ENCODE peak calls at places on chromosomes 3 and 15, in ten cellular contexts. One of them, this sample, is unnamed. For H3K27me3, the result is how much of the 10 kb centered on the place peaks cover.

GRCh38 chr3:106117490-106117858 is 248.7 kb upstream of the CBLB start:
- DNase-seq in cardiac muscle cell: no peak
- DNase-seq in lower lobe of right lung: no peak
- DNase-seq in RWPE2: no peak
- DNase-seq in HL-60: no peak
- DNase-seq in tibial artery: no peak
- DNase-seq in body of pancreas: no peak
- DNase-seq in IMR-90: no peak
- DNase-seq in upper lobe of left lung: no peak
- DNase-seq in CD8-positive, alpha-beta T cell: no peak
- DNase-seq in this sample: no peak

GRCh38 chr3:140177943-140178342 is 243.0 kb downstream of the CLSTN2 start:
- DNase-seq in body of pancreas: no peak
- DNase-seq in tibial artery: no peak
- DNase-seq in upper lobe of left lung: no peak
- DNase-seq in RWPE2: no peak
- DNase-seq in IMR-90: no peak
- DNase-seq in cardiac muscle cell: no peak
- DNase-seq in lower lobe of right lung: no peak
- DNase-seq in CD8-positive, alpha-beta T cell: no peak
- DNase-seq in HL-60: no peak
- DNase-seq in this sample: no peak

GRCh38 chr3:19757773-19758172 is 176.2 kb downstream of the EFHB start:
- DNase-seq in upper lobe of left lung: no peak
- DNase-seq in CD8-positive, alpha-beta T cell: no peak
- DNase-seq in RWPE2: no peak
- DNase-seq in body of pancreas: no peak
- DNase-seq in HL-60: no peak
- DNase-seq in IMR-90: no peak
- DNase-seq in lower lobe of right lung: no peak
- DNase-seq in tibial artery: no peak
- DNase-seq in cardiac muscle cell: no peak
- DNase-seq in this sample: no peak

GRCh38 chr3:159922861-159923312 is 65.7 kb upstream of the IL12A start:
- DNase-seq in HL-60: no peak
- DNase-seq in RWPE2: no peak
- DNase-seq in IMR-90: no peak
- DNase-seq in lower lobe of right lung: no peak
- DNase-seq in CD8-positive, alpha-beta T cell: no peak
- DNase-seq in upper lobe of left lung: no peak
- DNase-seq in cardiac muscle cell: no peak
- DNase-seq in body of pancreas: no peak
- DNase-seq in tibial artery: no peak
- DNase-seq in this sample: no peak

GRCh38 chr3:192481638-192482037 is 245.7 kb downstream of the FGF12 start:
- DNase-seq in tibial artery: no peak
- DNase-seq in CD8-positive, alpha-beta T cell: no peak
- DNase-seq in upper lobe of left lung: no peak
- DNase-seq in RWPE2: no peak
- DNase-seq in HL-60: no peak
- DNase-seq in lower lobe of right lung: no peak
- DNase-seq in IMR-90: peak
- DNase-seq in cardiac muscle cell: peak
- DNase-seq in body of pancreas: no peak
- DNase-seq in this sample: no peak

GRCh38 chr3:5264093-5264610 is 76.6 kb downstream of the EDEM1 start:
- DNase-seq in IMR-90: peak
- DNase-seq in tibial artery: no peak
- DNase-seq in lower lobe of right lung: no peak
- DNase-seq in upper lobe of left lung: no peak
- DNase-seq in cardiac muscle cell: no peak
- DNase-seq in HL-60: no peak
- DNase-seq in body of pancreas: no peak
- DNase-seq in CD8-positive, alpha-beta T cell: no peak
- DNase-seq in RWPE2: no peak
- DNase-seq in this sample: no peak

GRCh38 chr3:155286745-155287144 is 6.7 kb downstream of the STRIT1 start:
- DNase-seq in tibial artery: no peak
- DNase-seq in RWPE2: no peak
- DNase-seq in upper lobe of left lung: no peak
- DNase-seq in lower lobe of right lung: no peak
- DNase-seq in IMR-90: peak
- DNase-seq in HL-60: no peak
- DNase-seq in cardiac muscle cell: no peak
- DNase-seq in body of pancreas: no peak
- DNase-seq in CD8-positive, alpha-beta T cell: no peak
- DNase-seq in this sample: no peak

GRCh38 chr3:133938770-133939495 is 43.3 kb upstream of the RAB6B start:
- DNase-seq in lower lobe of right lung: no peak
- DNase-seq in tibial artery: no peak
- DNase-seq in body of pancreas: no peak
- DNase-seq in RWPE2: no peak
- DNase-seq in upper lobe of left lung: no peak
- DNase-seq in HL-60: no peak
- DNase-seq in cardiac muscle cell: peak
- DNase-seq in CD8-positive, alpha-beta T cell: no peak
- DNase-seq in IMR-90: peak
- DNase-seq in this sample: no peak

GRCh38 chr3:159174715-159175390 is 373.0 kb downstream of the MFSD1 start:
- DNase-seq in IMR-90: no peak
- DNase-seq in RWPE2: no peak
- DNase-seq in cardiac muscle cell: no peak
- DNase-seq in HL-60: no peak
- DNase-seq in lower lobe of right lung: no peak
- DNase-seq in upper lobe of left lung: no peak
- DNase-seq in body of pancreas: no peak
- DNase-seq in tibial artery: no peak
- DNase-seq in CD8-positive, alpha-beta T cell: no peak
- DNase-seq in this sample: no peak

GRCh38 chr15:68570974-68571373 is 7.8 kb upstream of the CORO2B start:
- DNase-seq in IMR-90: no peak
- DNase-seq in upper lobe of left lung: no peak
- DNase-seq in tibial artery: no peak
- DNase-seq in body of pancreas: no peak
- DNase-seq in RWPE2: no peak
- DNase-seq in cardiac muscle cell: no peak
- DNase-seq in HL-60: no peak
- DNase-seq in CD8-positive, alpha-beta T cell: no peak
- DNase-seq in lower lobe of right lung: no peak
- DNase-seq in this sample: no peak

GRCh38 chr15:68572309-68572708 is 6.5 kb upstream of the CORO2B start:
- DNase-seq in body of pancreas: no peak
- DNase-seq in cardiac muscle cell: no peak
- DNase-seq in HL-60: no peak
- DNase-seq in CD8-positive, alpha-beta T cell: no peak
- DNase-seq in upper lobe of left lung: no peak
- DNase-seq in RWPE2: no peak
- DNase-seq in tibial artery: no peak
- DNase-seq in lower lobe of right lung: no peak
- DNase-seq in IMR-90: no peak
- DNase-seq in this sample: no peak

GRCh38 chr15:68574051-68574450 is 4.7 kb upstream of the CORO2B start:
- DNase-seq in CD8-positive, alpha-beta T cell: no peak
- DNase-seq in lower lobe of right lung: no peak
- DNase-seq in cardiac muscle cell: no peak
- DNase-seq in RWPE2: no peak
- DNase-seq in upper lobe of left lung: peak
- DNase-seq in body of pancreas: no peak
- DNase-seq in IMR-90: no peak
- DNase-seq in HL-60: no peak
- DNase-seq in tibial artery: no peak
- DNase-seq in this sample: no peak

GRCh38 chr15:68574629-68575028 is 4.2 kb upstream of the CORO2B start:
- DNase-seq in HL-60: no peak
- DNase-seq in IMR-90: no peak
- DNase-seq in upper lobe of left lung: no peak
- DNase-seq in body of pancreas: no peak
- DNase-seq in RWPE2: no peak
- DNase-seq in cardiac muscle cell: no peak
- DNase-seq in tibial artery: no peak
- DNase-seq in lower lobe of right lung: no peak
- DNase-seq in CD8-positive, alpha-beta T cell: no peak
- DNase-seq in this sample: no peak

DNA sequence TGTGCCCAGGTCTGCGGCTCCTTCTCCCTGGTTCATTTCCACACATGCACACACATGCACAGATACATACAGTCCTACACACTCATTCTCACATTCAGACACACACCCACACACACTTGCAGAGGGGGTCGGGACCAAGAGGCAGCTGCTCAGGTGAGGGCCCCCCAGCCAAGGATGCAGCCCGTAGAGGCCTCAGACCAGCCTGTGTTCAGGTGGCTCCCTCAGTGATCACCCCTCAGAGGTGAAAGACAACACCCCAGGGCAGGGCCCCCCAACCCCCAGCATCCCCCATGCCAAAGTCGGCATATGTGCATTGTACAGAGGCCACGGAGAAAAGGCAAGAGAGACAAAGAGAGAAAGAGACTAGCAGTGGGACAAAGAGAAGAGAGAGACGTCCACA is 5.9 kb upstream of the CORO2B start:
- DNase-seq in tibial artery: no peak
- DNase-seq in lower lobe of right lung: no peak
- DNase-seq in body of pancreas: no peak
- DNase-seq in upper lobe of left lung: peak
- DNase-seq in RWPE2: no peak
- DNase-seq in HL-60: no peak
- DNase-seq in CD8-positive, alpha-beta T cell: no peak
- DNase-seq in cardiac muscle cell: no peak
- DNase-seq in IMR-90: no peak
- DNase-seq in this sample: no peak
- H3K27me3 ChIP-seq in tibial artery: under half
- H3K27me3 ChIP-seq in lower lobe of right lung: under half
- H3K27me3 ChIP-seq in body of pancreas: under half
- H3K27me3 ChIP-seq in upper lobe of left lung: under half
- H3K27me3 ChIP-seq in RWPE2: under half
- H3K27me3 ChIP-seq in HL-60: under half
- H3K27me3 ChIP-seq in CD8-positive, alpha-beta T cell: under half
- H3K27me3 ChIP-seq in cardiac muscle cell: under half
- H3K27me3 ChIP-seq in IMR-90: under half
- H3K27me3 ChIP-seq in this sample: under half

DNA sequence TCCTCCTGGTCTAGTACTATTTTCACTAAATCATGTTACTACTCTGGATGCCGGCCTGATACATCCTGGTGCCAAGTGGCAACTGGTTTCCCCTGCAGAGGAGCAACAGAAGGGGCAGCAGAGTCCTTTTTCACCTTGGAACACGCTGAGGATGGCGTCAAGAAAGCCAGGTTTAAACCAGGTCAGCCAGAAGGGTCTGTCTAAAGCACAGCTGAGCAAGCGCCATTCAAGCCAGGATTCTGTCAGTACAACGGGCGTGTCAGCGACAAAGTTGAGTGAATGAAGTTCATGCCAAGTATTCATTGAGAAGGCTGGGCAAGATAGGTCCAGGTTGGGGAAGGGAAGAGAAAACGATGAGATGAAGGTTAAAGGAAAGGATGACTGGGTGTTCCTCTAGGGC is 88.2 kb downstream of the FBN1 start:
- DNase-seq in tibial artery: no peak
- DNase-seq in cardiac muscle cell: no peak
- DNase-seq in lower lobe of right lung: no peak
- DNase-seq in body of pancreas: peak
- DNase-seq in RWPE2: no peak
- DNase-seq in CD8-positive, alpha-beta T cell: no peak
- DNase-seq in HL-60: no peak
- DNase-seq in IMR-90: no peak
- DNase-seq in upper lobe of left lung: no peak
- DNase-seq in this sample: no peak
- H3K27ac ChIP-seq in tibial artery: no peak
- H3K27ac ChIP-seq in cardiac muscle cell: no peak
- H3K27ac ChIP-seq in lower lobe of right lung: no peak
- H3K27ac ChIP-seq in body of pancreas: no peak
- H3K27ac ChIP-seq in RWPE2: no peak
- H3K27ac ChIP-seq in CD8-positive, alpha-beta T cell: no peak
- H3K27ac ChIP-seq in HL-60: no peak
- H3K27ac ChIP-seq in IMR-90: no peak
- H3K27ac ChIP-seq in upper lobe of left lung: no peak
- H3K27ac ChIP-seq in this sample: no peak

GRCh38 chr15:66459818-66460615 is 37.5 kb downstream of the SNAPC5 start:
- DNase-seq in HL-60: no peak
- DNase-seq in RWPE2: peak
- DNase-seq in upper lobe of left lung: no peak
- DNase-seq in IMR-90: peak
- DNase-seq in tibial artery: no peak
- DNase-seq in cardiac muscle cell: no peak
- DNase-seq in body of pancreas: no peak
- DNase-seq in CD8-positive, alpha-beta T cell: no peak
- DNase-seq in lower lobe of right lung: no peak
- DNase-seq in this sample: no peak
- TF ChIP-seq CTCF in HL-60: no peak
- TF ChIP-seq CTCF in RWPE2: peak
- TF ChIP-seq CTCF in upper lobe of left lung: no peak
- TF ChIP-seq CTCF in IMR-90: no peak
- TF ChIP-seq CTCF in tibial artery: no peak
- TF ChIP-seq CTCF in cardiac muscle cell: no peak
- TF ChIP-seq CTCF in body of pancreas: no peak
- TF ChIP-seq CTCF in CD8-positive, alpha-beta T cell: no peak
- TF ChIP-seq CTCF in lower lobe of right lung: no peak
- TF ChIP-seq CTCF in this sample: no peak

DNA sequence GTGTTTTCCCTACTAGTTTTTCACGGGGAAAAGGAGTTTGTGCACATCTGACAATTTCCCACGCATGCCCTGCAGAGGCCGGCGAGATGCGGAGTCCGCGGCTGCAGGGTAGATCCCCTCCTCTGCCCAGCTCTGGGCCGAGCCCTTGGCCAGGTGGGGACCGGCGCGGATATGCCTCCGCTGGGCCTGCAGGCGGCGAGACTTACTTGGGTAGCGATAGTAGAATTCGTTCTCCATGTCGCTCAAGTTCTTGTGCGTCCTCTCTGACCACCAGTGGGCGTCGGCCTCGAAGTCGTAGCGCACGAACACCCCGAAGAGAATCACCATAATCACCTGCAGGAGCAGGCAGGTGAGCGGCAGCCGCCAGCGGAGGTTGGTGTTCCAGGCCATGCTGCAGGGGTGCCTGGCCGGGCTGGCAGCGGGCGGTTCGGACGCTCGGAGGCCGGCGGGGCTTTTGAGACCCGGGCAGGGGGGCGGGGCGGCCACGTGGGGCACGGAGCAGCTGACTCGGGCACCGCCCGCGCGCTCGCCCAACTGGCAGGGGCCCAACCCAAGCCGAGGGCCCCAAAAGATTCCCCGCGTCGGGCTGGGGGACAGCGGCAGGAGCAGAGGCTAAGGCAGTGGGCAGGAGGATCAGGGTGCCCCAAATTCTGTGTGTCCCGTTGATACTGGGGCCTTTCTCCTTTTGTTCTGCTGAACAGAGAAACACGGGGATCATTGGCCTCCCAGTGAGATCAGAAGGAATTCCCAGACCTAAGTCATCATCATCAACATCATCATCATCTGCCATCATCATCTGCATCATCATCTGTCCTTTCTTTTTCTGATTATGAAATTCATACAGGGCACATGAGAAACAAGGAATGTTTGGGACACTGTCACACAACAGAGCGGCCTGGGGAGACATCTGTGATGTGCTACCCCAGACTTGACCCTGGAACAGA is at the start of gene RHCG:
- DNase-seq in CD8-positive, alpha-beta T cell: no peak
- DNase-seq in body of pancreas: peak
- DNase-seq in HL-60: no peak
- DNase-seq in lower lobe of right lung: no peak
- DNase-seq in cardiac muscle cell: peak
- DNase-seq in RWPE2: peak
- DNase-seq in upper lobe of left lung: peak
- DNase-seq in IMR-90: peak
- DNase-seq in tibial artery: no peak
- DNase-seq in this sample: no peak
- H3K27me3 ChIP-seq in CD8-positive, alpha-beta T cell: under half
- H3K27me3 ChIP-seq in body of pancreas: under half
- H3K27me3 ChIP-seq in HL-60: under half
- H3K27me3 ChIP-seq in lower lobe of right lung: half or more
- H3K27me3 ChIP-seq in cardiac muscle cell: half or more
- H3K27me3 ChIP-seq in RWPE2: under half
- H3K27me3 ChIP-seq in upper lobe of left lung: under half
- H3K27me3 ChIP-seq in IMR-90: half or more
- H3K27me3 ChIP-seq in tibial artery: half or more
- H3K27me3 ChIP-seq in this sample: half or more